ENCODE peak calls at places on chromosomes 16 and 17, in ten cellular contexts. One of them, this sample, is unnamed.

GRCh38 chr16:11190585-11191565 is 65.1 kb downstream of the SOCS1 start:
- DNase-seq in lower leg skin: no peak
- DNase-seq in breast epithelium: no peak
- DNase-seq in HepG2: no peak
- DNase-seq in heart left ventricle: no peak
- DNase-seq in stomach: no peak
- DNase-seq in vagina: no peak
- DNase-seq in ovary: no peak
- DNase-seq in GM12878: no peak
- DNase-seq in right lobe of liver: no peak
- DNase-seq in this sample: no peak

GRCh38 chr16:404971-405486 is 3.3 kb downstream of the DECR2 start:
- DNase-seq in lower leg skin: no peak
- DNase-seq in breast epithelium: no peak
- DNase-seq in HepG2: no peak
- DNase-seq in heart left ventricle: no peak
- DNase-seq in stomach: no peak
- DNase-seq in vagina: no peak
- DNase-seq in ovary: no peak
- DNase-seq in GM12878: no peak
- DNase-seq in right lobe of liver: no peak
- DNase-seq in this sample: no peak

GRCh38 chr16:50400967-50401348 is 32.2 kb upstream of the BRD7 start:
- DNase-seq in lower leg skin: peak; percentile 21
- DNase-seq in breast epithelium: no peak
- DNase-seq in HepG2: no peak
- DNase-seq in heart left ventricle: no peak
- DNase-seq in stomach: no peak
- DNase-seq in vagina: no peak
- DNase-seq in ovary: no peak
- DNase-seq in GM12878: no peak
- DNase-seq in right lobe of liver: no peak
- DNase-seq in this sample: no peak

GRCh38 chr16:51441331-51441730 is 290.3 kb upstream of the SALL1 start:
- DNase-seq in lower leg skin: no peak
- DNase-seq in breast epithelium: no peak
- DNase-seq in HepG2: no peak
- DNase-seq in heart left ventricle: no peak
- DNase-seq in stomach: no peak
- DNase-seq in vagina: no peak
- DNase-seq in ovary: no peak
- DNase-seq in GM12878: no peak
- DNase-seq in right lobe of liver: no peak
- DNase-seq in this sample: no peak

GRCh38 chr17:202501-202951 is 21.1 kb upstream of the DOC2B start:
- DNase-seq in lower leg skin: no peak
- DNase-seq in breast epithelium: no peak
- DNase-seq in HepG2: no peak
- DNase-seq in heart left ventricle: no peak
- DNase-seq in stomach: no peak
- DNase-seq in vagina: no peak
- DNase-seq in ovary: no peak
- DNase-seq in GM12878: no peak
- DNase-seq in right lobe of liver: no peak
- DNase-seq in this sample: no peak

GRCh38 chr16:27369806-27370205 is 32.2 kb upstream of the IL21R start:
- DNase-seq in lower leg skin: peak; percentile 59
- DNase-seq in breast epithelium: no peak
- DNase-seq in HepG2: peak; percentile 43
- DNase-seq in heart left ventricle: no peak
- DNase-seq in stomach: no peak
- DNase-seq in vagina: no peak
- DNase-seq in ovary: no peak
- DNase-seq in GM12878: no peak
- DNase-seq in right lobe of liver: no peak
- DNase-seq in this sample: no peak

GRCh38 chr16:192686-193085 is 12.4 kb downstream of the HBQ1 start:
- DNase-seq in lower leg skin: no peak
- DNase-seq in breast epithelium: no peak
- DNase-seq in HepG2: no peak
- DNase-seq in heart left ventricle: no peak
- DNase-seq in stomach: no peak
- DNase-seq in vagina: no peak
- DNase-seq in ovary: no peak
- DNase-seq in GM12878: no peak
- DNase-seq in right lobe of liver: no peak
- DNase-seq in this sample: no peak

GRCh38 chr17:28992202-28992601 is 13.6 kb downstream of the SEZ6 start:
- DNase-seq in lower leg skin: no peak
- DNase-seq in breast epithelium: no peak
- DNase-seq in HepG2: no peak
- DNase-seq in heart left ventricle: peak; percentile 43
- DNase-seq in stomach: no peak
- DNase-seq in vagina: no peak
- DNase-seq in ovary: no peak
- DNase-seq in GM12878: no peak
- DNase-seq in right lobe of liver: no peak
- DNase-seq in this sample: no peak

GRCh38 chr17:58109197-58109596 is 26.0 kb downstream of the DYNLL2 start:
- DNase-seq in lower leg skin: no peak
- DNase-seq in breast epithelium: no peak
- DNase-seq in HepG2: no peak
- DNase-seq in heart left ventricle: no peak
- DNase-seq in stomach: no peak
- DNase-seq in vagina: no peak
- DNase-seq in ovary: no peak
- DNase-seq in GM12878: no peak
- DNase-seq in right lobe of liver: no peak
- DNase-seq in this sample: no peak

GRCh38 chr17:80761421-80761871 is 216.8 kb downstream of the RPTOR start:
- DNase-seq in lower leg skin: no peak
- DNase-seq in breast epithelium: no peak
- DNase-seq in HepG2: no peak
- DNase-seq in heart left ventricle: no peak
- DNase-seq in stomach: no peak
- DNase-seq in vagina: no peak
- DNase-seq in ovary: no peak
- DNase-seq in GM12878: no peak
- DNase-seq in right lobe of liver: no peak
- DNase-seq in this sample: no peak

GRCh38 chr17:38735161-38735997 is 5.2 kb downstream of the CISD3 start:
- DNase-seq in lower leg skin: peak; percentile 92
- DNase-seq in breast epithelium: no peak
- DNase-seq in HepG2: peak; percentile 33
- DNase-seq in heart left ventricle: no peak
- DNase-seq in stomach: peak; percentile 60
- DNase-seq in vagina: no peak
- DNase-seq in ovary: peak; percentile 78
- DNase-seq in GM12878: no peak
- DNase-seq in right lobe of liver: peak; percentile 71
- DNase-seq in this sample: peak; percentile 76

GRCh38 chr17:83180264-83180995 is 101.0 kb downstream of the METRNL start:
- DNase-seq in lower leg skin: peak; percentile 79
- DNase-seq in breast epithelium: peak; percentile 38
- DNase-seq in HepG2: no peak
- DNase-seq in heart left ventricle: no peak
- DNase-seq in stomach: no peak
- DNase-seq in vagina: peak; percentile 93
- DNase-seq in ovary: peak; percentile 12
- DNase-seq in GM12878: no peak
- DNase-seq in right lobe of liver: peak; percentile 29
- DNase-seq in this sample: no peak

GRCh38 chr17:83182620-83183063 is 103.2 kb downstream of the METRNL start:
- DNase-seq in lower leg skin: peak; percentile 91
- DNase-seq in breast epithelium: peak; percentile 50
- DNase-seq in HepG2: no peak
- DNase-seq in heart left ventricle: no peak
- DNase-seq in stomach: no peak
- DNase-seq in vagina: no peak
- DNase-seq in ovary: peak; percentile 11
- DNase-seq in GM12878: no peak
- DNase-seq in right lobe of liver: peak; percentile 51
- DNase-seq in this sample: no peak

GRCh38 chr17:83179811-83180210 is 100.4 kb downstream of the METRNL start:
- DNase-seq in lower leg skin: peak; percentile 78
- DNase-seq in breast epithelium: peak; percentile 3
- DNase-seq in HepG2: no peak
- DNase-seq in heart left ventricle: no peak
- DNase-seq in stomach: no peak
- DNase-seq in vagina: peak; percentile 81
- DNase-seq in ovary: peak; percentile 14
- DNase-seq in GM12878: no peak
- DNase-seq in right lobe of liver: peak; percentile 23
- DNase-seq in this sample: no peak

GRCh38 chr17:83181991-83182619 is 102.7 kb downstream of the METRNL start:
- DNase-seq in lower leg skin: peak; percentile 79
- DNase-seq in breast epithelium: peak; percentile 27
- DNase-seq in HepG2: no peak
- DNase-seq in heart left ventricle: no peak
- DNase-seq in stomach: no peak
- DNase-seq in vagina: no peak
- DNase-seq in ovary: no peak
- DNase-seq in GM12878: no peak
- DNase-seq in right lobe of liver: peak; percentile 41
- DNase-seq in this sample: no peak

DNA sequence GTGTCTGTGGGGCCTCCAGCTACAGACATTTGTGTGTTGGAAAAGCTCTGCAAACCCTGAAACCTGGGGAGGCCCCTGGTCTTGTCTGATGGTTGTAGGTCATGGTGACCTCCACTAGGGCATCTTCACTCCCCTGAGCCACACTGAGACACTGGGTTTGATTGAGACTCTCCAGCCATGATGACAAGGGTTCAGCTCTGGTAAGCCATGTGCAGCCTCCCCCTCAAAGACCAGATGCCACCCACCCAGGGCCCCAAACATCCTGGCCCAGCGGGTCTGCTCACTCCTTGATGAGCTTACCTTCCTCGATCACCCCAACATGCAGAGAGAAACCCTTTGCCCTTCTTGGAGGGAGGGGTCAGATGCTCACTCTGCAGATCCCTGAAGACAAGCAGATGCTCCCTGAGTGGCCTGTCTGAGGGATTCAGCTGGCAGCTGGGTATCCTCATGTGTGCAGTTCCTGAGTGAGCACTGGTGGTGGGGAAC is 101.6 kb downstream of the METRNL start:
- DNase-seq in lower leg skin: peak; percentile 80
- DNase-seq in breast epithelium: peak; percentile 34
- DNase-seq in HepG2: no peak
- DNase-seq in heart left ventricle: no peak
- DNase-seq in stomach: no peak
- DNase-seq in vagina: peak; percentile 74
- DNase-seq in ovary: peak; percentile 9
- DNase-seq in GM12878: no peak
- DNase-seq in right lobe of liver: no peak
- DNase-seq in this sample: no peak
- TF ChIP-seq POLR2A in lower leg skin: no peak
- TF ChIP-seq POLR2A in breast epithelium: no peak
- TF ChIP-seq POLR2A in HepG2: no peak
- TF ChIP-seq POLR2A in heart left ventricle: no peak
- TF ChIP-seq POLR2A in stomach: no peak
- TF ChIP-seq POLR2A in vagina: no peak
- TF ChIP-seq POLR2A in ovary: no peak
- TF ChIP-seq POLR2A in GM12878: no peak
- TF ChIP-seq POLR2A in right lobe of liver: no peak
- TF ChIP-seq POLR2A in this sample: no peak

GRCh38 chr17:82228278-82228841 is 482 bp upstream of the SLC16A3 start:
- DNase-seq in lower leg skin: peak; percentile 89
- DNase-seq in breast epithelium: no peak
- DNase-seq in HepG2: no peak
- DNase-seq in heart left ventricle: peak; percentile 87
- DNase-seq in stomach: peak; percentile 72
- DNase-seq in vagina: no peak
- DNase-seq in ovary: no peak
- DNase-seq in GM12878: no peak
- DNase-seq in right lobe of liver: no peak
- DNase-seq in this sample: peak; percentile 43

GRCh38 chr17:82229686-82230626 is 1.1 kb downstream of the SLC16A3 start:
- DNase-seq in lower leg skin: peak; percentile 87
- DNase-seq in breast epithelium: no peak
- DNase-seq in HepG2: peak; percentile 74
- DNase-seq in heart left ventricle: no peak
- DNase-seq in stomach: no peak
- DNase-seq in vagina: no peak
- DNase-seq in ovary: no peak
- DNase-seq in GM12878: no peak
- DNase-seq in right lobe of liver: peak; percentile 69
- DNase-seq in this sample: peak; percentile 48

GRCh38 chr17:82227629-82228277 is 1.1 kb upstream of the SLC16A3 start:
- DNase-seq in lower leg skin: no peak
- DNase-seq in breast epithelium: no peak
- DNase-seq in HepG2: no peak
- DNase-seq in heart left ventricle: no peak
- DNase-seq in stomach: no peak
- DNase-seq in vagina: no peak
- DNase-seq in ovary: no peak
- DNase-seq in GM12878: no peak
- DNase-seq in right lobe of liver: no peak
- DNase-seq in this sample: no peak

GRCh38 chr17:82230627-82231311 is 1.9 kb downstream of the SLC16A3 start:
- DNase-seq in lower leg skin: peak; percentile 96
- DNase-seq in breast epithelium: no peak
- DNase-seq in HepG2: peak; percentile 87
- DNase-seq in heart left ventricle: peak; percentile 95
- DNase-seq in stomach: peak; percentile 88
- DNase-seq in vagina: no peak
- DNase-seq in ovary: peak; percentile 92
- DNase-seq in GM12878: no peak
- DNase-seq in right lobe of liver: peak; percentile 91
- DNase-seq in this sample: peak; percentile 87

GRCh38 chr17:82228842-82229685 is at the start of gene SLC16A3:
- DNase-seq in lower leg skin: peak; percentile 89
- DNase-seq in breast epithelium: no peak
- DNase-seq in HepG2: no peak
- DNase-seq in heart left ventricle: peak; percentile 90
- DNase-seq in stomach: peak; percentile 76
- DNase-seq in vagina: no peak
- DNase-seq in ovary: no peak
- DNase-seq in GM12878: no peak
- DNase-seq in right lobe of liver: peak; percentile 70
- DNase-seq in this sample: peak; percentile 77
- TF ChIP-seq POLR2A in lower leg skin: no peak
- TF ChIP-seq POLR2A in breast epithelium: no peak
- TF ChIP-seq POLR2A in HepG2: no peak
- TF ChIP-seq POLR2A in heart left ventricle: peak; percentile 85
- TF ChIP-seq POLR2A in stomach: no peak
- TF ChIP-seq POLR2A in vagina: no peak
- TF ChIP-seq POLR2A in ovary: peak; percentile 21
- TF ChIP-seq POLR2A in GM12878: peak; percentile 89
- TF ChIP-seq POLR2A in right lobe of liver: peak; percentile 93
- TF ChIP-seq POLR2A in this sample: peak; percentile 54

GRCh38 chr17:79415365-79415764 is 195.5 kb downstream of the RBFOX3 start:
- DNase-seq in lower leg skin: no peak
- DNase-seq in breast epithelium: no peak
- DNase-seq in HepG2: no peak
- DNase-seq in heart left ventricle: no peak
- DNase-seq in stomach: no peak
- DNase-seq in vagina: no peak
- DNase-seq in ovary: no peak
- DNase-seq in GM12878: no peak
- DNase-seq in right lobe of liver: no peak
- DNase-seq in this sample: no peak
- TF ChIP-seq POLR2A in lower leg skin: no peak
- TF ChIP-seq POLR2A in breast epithelium: no peak
- TF ChIP-seq POLR2A in HepG2: no peak
- TF ChIP-seq POLR2A in heart left ventricle: no peak
- TF ChIP-seq POLR2A in stomach: no peak
- TF ChIP-seq POLR2A in vagina: no peak
- TF ChIP-seq POLR2A in ovary: no peak
- TF ChIP-seq POLR2A in GM12878: no peak
- TF ChIP-seq POLR2A in right lobe of liver: no peak
- TF ChIP-seq POLR2A in this sample: no peak

GRCh38 chr16:4477966-4478365 is 1.8 kb downstream of the HMOX2 start:
- DNase-seq in lower leg skin: no peak
- DNase-seq in breast epithelium: no peak
- DNase-seq in HepG2: no peak
- DNase-seq in heart left ventricle: no peak
- DNase-seq in stomach: no peak
- DNase-seq in vagina: no peak
- DNase-seq in ovary: no peak
- DNase-seq in GM12878: no peak
- DNase-seq in right lobe of liver: no peak
- DNase-seq in this sample: no peak
- TF ChIP-seq POLR2A in lower leg skin: no peak
- TF ChIP-seq POLR2A in breast epithelium: no peak
- TF ChIP-seq POLR2A in HepG2: no peak
- TF ChIP-seq POLR2A in heart left ventricle: no peak
- TF ChIP-seq POLR2A in stomach: no peak
- TF ChIP-seq POLR2A in vagina: no peak
- TF ChIP-seq POLR2A in ovary: no peak
- TF ChIP-seq POLR2A in GM12878: no peak
- TF ChIP-seq POLR2A in right lobe of liver: no peak
- TF ChIP-seq POLR2A in this sample: no peak

This sample was measured in erythroblast.